ENCODE peak calls at places on chromosomes 6 and 20, in seven cellular contexts. P, K, E, B, D, R and Q are unnamed samples.

GRCh38 chr6:100461273-100461919 is 3.3 kb downstream of the SIM1 start:
- DNase-seq in P (no peak), K (no peak), E (no peak), B (peak), D (no peak), R (peak), Q (no peak)

GRCh38 chr20:51221791-51222408 is 199.0 kb upstream of the KCNG1 start:
- DNase-seq in P (peak), K (no peak), E (no peak), B (peak), D (no peak), R (peak), Q (no peak)

GRCh38 chr6:3867616-3868502 is 18.7 kb downstream of the FAM50B start:
- DNase-seq in P (peak), K (no peak), E (no peak), B (peak), D (no peak), R (peak), Q (no peak)

GRCh38 chr6:84798257-84798656 is 33.9 kb upstream of the TBX18 start:
- DNase-seq in P (peak), K (no peak), E (no peak), B (peak), D (no peak), R (no peak), Q (no peak)

GRCh38 chr6:158037771-158038170 is 56.1 kb downstream of the SYNJ2 start:
- DNase-seq in P (no peak), K (peak), E (no peak), B (no peak), D (no peak), R (no peak), Q (peak)

GRCh38 chr6:2688416-2689064 is 62.2 kb downstream of the MYLK4 start:
- DNase-seq in P (peak), K (no peak), E (no peak), B (peak), D (no peak), R (peak), Q (no peak)

GRCh38 chr6:30556964-30557682 is at the start of gene PRR3:
- DNase-seq in P (peak), K (peak), E (peak), B (peak), D (peak), R (peak), Q (peak)

GRCh38 chr6:30154709-30155521 is 6.1 kb downstream of the TRIM10 start:
- DNase-seq in P (peak), K (no peak), E (no peak), B (peak), D (no peak), R (peak), Q (no peak)

GRCh38 chr20:434221-434620 is 26.1 kb downstream of the RBCK1 start:
- DNase-seq in P (no peak), K (no peak), E (no peak), B (no peak), D (no peak), R (no peak), Q (no peak)

GRCh38 chr6:144365176-144365710 is 80.1 kb downstream of the UTRN start:
- DNase-seq in P (no peak), K (no peak), E (no peak), B (no peak), D (no peak), R (peak), Q (no peak)

GRCh38 chr6:16711551-16712249 is 49.6 kb downstream of the ATXN1 start:
- DNase-seq in P (no peak), K (no peak), E (no peak), B (peak), D (no peak), R (no peak), Q (no peak)

GRCh38 chr20:761418-762381 is 6.6 kb downstream of the SLC52A3 start:
- DNase-seq in P (no peak), K (no peak), E (no peak), B (no peak), D (no peak), R (no peak), Q (no peak)

GRCh38 chr6:87907521-87907920 is 140.1 kb upstream of the SPACA1 start:
- DNase-seq in P (peak), K (no peak), E (no peak), B (no peak), D (no peak), R (peak), Q (no peak)

GRCh38 chr6:118659513-118660217 is 8.3 kb upstream of the CEP85L start:
- DNase-seq in P (no peak), K (no peak), E (no peak), B (peak), D (peak), R (peak), Q (no peak)

GRCh38 chr6:38973178-38974057 is 75.2 kb upstream of the GLP1R start:
- DNase-seq in P (peak), K (no peak), E (no peak), B (peak), D (no peak), R (peak), Q (no peak)

GRCh38 chr6:69064226-69064625 is 429.1 kb downstream of the ADGRB3 start:
- DNase-seq in P (no peak), K (no peak), E (no peak), B (no peak), D (no peak), R (no peak), Q (no peak)

GRCh38 chr20:47544240-47544639 is 42.6 kb downstream of the NCOA3 start:
- DNase-seq in P (peak), K (no peak), E (no peak), B (peak), D (no peak), R (peak), Q (no peak)

GRCh38 chr20:49701313-49701731 is 12.4 kb downstream of the B4GALT5 start:
- DNase-seq in P (peak), K (no peak), E (no peak), B (peak), D (no peak), R (peak), Q (no peak)

GRCh38 chr6:156795825-156796224 is 18.6 kb downstream of the ARID1B start:
- DNase-seq in P (no peak), K (no peak), E (no peak), B (peak), D (no peak), R (peak), Q (peak)

GRCh38 chr20:47464380-47465101 is 37.1 kb upstream of the NCOA3 start:
- DNase-seq in P (peak), K (peak), E (no peak), B (peak), D (peak), R (peak), Q (no peak)

GRCh38 chr6:131534654-131534956 is 38.4 kb upstream of the ARG1 start:
- DNase-seq in P (no peak), K (no peak), E (no peak), B (no peak), D (no peak), R (no peak), Q (no peak)

GRCh38 chr6:135182120-135182992 is 1.2 kb downstream of the MYB start:
- DNase-seq in P (no peak), K (no peak), E (no peak), B (peak), D (no peak), R (no peak), Q (no peak)

GRCh38 chr6:128932061-128932460 is 49.1 kb downstream of the LAMA2 start:
- DNase-seq in P (peak), K (no peak), E (no peak), B (peak), D (no peak), R (peak), Q (no peak)

GRCh38 chr6:168078199-168078942 is 641 bp downstream of the FRMD1 start:
- DNase-seq in P (peak), K (no peak), E (no peak), B (no peak), D (no peak), R (no peak), Q (no peak)

GRCh38 chr6:138492113-138492512 is 7.2 kb downstream of the NHSL1 start:
- DNase-seq in P (no peak), K (no peak), E (no peak), B (no peak), D (no peak), R (no peak), Q (no peak)

GRCh38 chr6:133236898-133237297 is 4.3 kb upstream of the EYA4 start:
- DNase-seq in P (peak), K (no peak), E (no peak), B (peak), D (no peak), R (peak), Q (no peak)

GRCh38 chr6:75374913-75375530 is 90.4 kb upstream of the TMEM30A start:
- DNase-seq in P (peak), K (no peak), E (no peak), B (no peak), D (peak), R (no peak), Q (no peak)

GRCh38 chr20:44370639-44371218 is 15.2 kb downstream of the HNF4A start:
- DNase-seq in P (no peak), K (no peak), E (no peak), B (no peak), D (no peak), R (no peak), Q (no peak)

GRCh38 chr20:52242237-52243230 is 51.0 kb upstream of the ZFP64 start:
- DNase-seq in P (peak), K (no peak), E (no peak), B (peak), D (no peak), R (peak), Q (no peak)

GRCh38 chr6:2378891-2379652 is 133.7 kb upstream of the GMDS start:
- DNase-seq in P (peak), K (no peak), E (no peak), B (peak), D (no peak), R (peak), Q (no peak)

GRCh38 chr20:25356294-25356933 is 34.2 kb downstream of the ABHD12 start:
- DNase-seq in P (no peak), K (no peak), E (no peak), B (no peak), D (no peak), R (no peak), Q (no peak)

GRCh38 chr6:138215071-138215470 is 3.2 kb downstream of the PBOV1 start:
- DNase-seq in P (no peak), K (no peak), E (no peak), B (no peak), D (no peak), R (no peak), Q (no peak)

GRCh38 chr6:76134651-76135050 is 62.2 kb upstream of the IMPG1 start:
- DNase-seq in P (no peak), K (no peak), E (no peak), B (no peak), D (no peak), R (no peak), Q (no peak)

GRCh38 chr20:21513881-21514540 is at the start of gene NKX2-2:
- DNase-seq in P (no peak), K (no peak), E (peak), B (no peak), D (no peak), R (peak), Q (peak)

GRCh38 chr6:168414696-168415095 is 26.3 kb upstream of the SMOC2 start:
- DNase-seq in P (peak), K (no peak), E (no peak), B (no peak), D (no peak), R (no peak), Q (no peak)

GRCh38 chr6:45703041-45703739 is 312.5 kb downstream of the CLIC5 start:
- DNase-seq in P (peak), K (no peak), E (no peak), B (peak), D (no peak), R (peak), Q (no peak)

GRCh38 chr6:18126116-18126515 is 3.6 kb upstream of the NHLRC1 start:
- DNase-seq in P (peak), K (no peak), E (no peak), B (peak), D (no peak), R (peak), Q (no peak)